ENCODE peak calls at places on chromosomes 7 and 10, in five cellular contexts. X is OCI-LY7, K is hepatocyte, J is PC-3, D is HCT116. N is an unnamed sample.

GRCh38 chr10:28996345-28996744 is 292.5 kb upstream of the LYZL1 start:
- DNase-seq in X (no peak), K (no peak), D (no peak), J (no peak), N (no peak)

GRCh38 chr7:39750253-39750994 is 127.1 kb downstream of the RALA start:
- DNase-seq in J (no peak), K (no peak), D (no peak), X (no peak), N (no peak)

GRCh38 chr7:78535655-78536054 is 737.1 kb downstream of the PHTF2 start:
- DNase-seq in X (no peak), J (no peak), K (no peak), D (no peak), N (no peak)

GRCh38 chr7:95250591-95250990 is 73.7 kb downstream of the PON1 start:
- DNase-seq in D (no peak), K (no peak), J (no peak), X (no peak), N (no peak)

GRCh38 chr7:1668932-1669485 is 1.1 kb upstream of the ELFN1 start:
- DNase-seq in D (no peak), J (no peak), K (peak), X (no peak), N (no peak)

GRCh38 chr7:55774327-55775050 is 88.1 kb downstream of the SEPTIN14 start:
- DNase-seq in K (no peak), X (no peak), D (no peak), J (peak), N (no peak)

GRCh38 chr7:53602817-53603418 is 567.5 kb downstream of the POM121L12 start:
- DNase-seq in X (no peak), J (peak), K (no peak), D (no peak), N (no peak)

GRCh38 chr10:97119058-97119832 is 66.5 kb downstream of the SLIT1 start:
- DNase-seq in X (no peak), K (no peak), J (no peak), D (no peak), N (no peak)

GRCh38 chr7:42460948-42461347 is 223.9 kb upstream of the GLI3 start:
- DNase-seq in D (no peak), X (no peak), K (no peak), J (no peak), N (no peak)

GRCh38 chr7:1700536-1701333 is 30.7 kb downstream of the ELFN1 start:
- DNase-seq in K (no peak), J (no peak), X (no peak), D (no peak), N (no peak)

GRCh38 chr7:20542594-20542993 is 72.9 kb upstream of the ABCB5 start:
- DNase-seq in J (peak), X (no peak), D (no peak), K (peak), N (no peak)

GRCh38 chr10:3534433-3534832 is 250.6 kb downstream of the KLF6 start:
- DNase-seq in X (no peak), K (no peak), D (no peak), J (no peak), N (no peak)

GRCh38 chr10:74589226-74589673 is 237.2 kb upstream of the KAT6B start:
- DNase-seq in X (peak), J (peak), D (no peak), K (peak), N (no peak)

GRCh38 chr10:18345308-18345707 is 205.1 kb downstream of the CACNB2 start:
- DNase-seq in J (no peak), K (no peak), X (no peak), D (no peak), N (no peak)

GRCh38 chr7:132854238-132854637 is 227.7 kb downstream of the CHCHD3 start:
- DNase-seq in J (no peak), D (no peak), K (no peak), X (no peak), N (no peak)

GRCh38 chr7:68309806-68310205 is 1288.5 kb upstream of the AUTS2 start:
- DNase-seq in J (no peak), K (no peak), D (no peak), X (no peak), N (no peak)

GRCh38 chr7:69598487-69599148 is 343 bp downstream of the AUTS2 start:
- DNase-seq in X (peak), K (no peak), J (no peak), D (no peak), N (no peak)

GRCh38 chr10:88097092-88097894 is 233.9 kb downstream of the PTEN start:
- DNase-seq in D (no peak), K (no peak), X (no peak), J (no peak), N (no peak)

GRCh38 chr10:86376852-86377796 is 10.5 kb upstream of the GRID1 start:
- DNase-seq in D (peak), K (peak), X (peak), J (peak), N (peak)

GRCh38 chr10:100520811-100521210 is 1.1 kb upstream of the SEC31B start:
- DNase-seq in J (peak), K (no peak), D (no peak), X (no peak), N (no peak)

GRCh38 chr7:44796034-44796503 is 412 bp upstream of the PPIA start:
- DNase-seq in J (peak), K (no peak), X (peak), D (peak), N (peak)

GRCh38 chr10:34286136-34286739 is 528.9 kb downstream of the PARD3 start:
- DNase-seq in K (no peak), X (no peak), J (peak), D (peak), N (no peak)

GRCh38 chr10:18501198-18501597 is 150.2 kb downstream of the NSUN6 start:
- DNase-seq in K (no peak), X (no peak), J (peak), D (no peak), N (peak)

GRCh38 chr10:12876266-12876665 is 125.2 kb downstream of the CCDC3 start:
- DNase-seq in K (no peak), X (no peak), D (no peak), J (no peak), N (no peak)

GRCh38 chr10:6200588-6201510 is 1.9 kb upstream of the PFKFB3 start:
- DNase-seq in J (peak), K (no peak), X (peak), D (no peak), N (peak)

GRCh38 chr7:142476077-142476476 is 218.2 kb upstream of the PRSS58 start:
- DNase-seq in X (no peak), K (no peak), J (no peak), D (no peak), N (no peak)

GRCh38 chr7:44894881-44895600 is 9.7 kb upstream of the PURB start:
- DNase-seq in J (no peak), D (no peak), X (no peak), K (no peak), N (no peak)

GRCh38 chr10:27646194-27646593 is 99.4 kb downstream of the MKX start:
- DNase-seq in K (no peak), J (no peak), D (no peak), X (no peak), N (no peak)

GRCh38 chr7:115953554-115954248 is 76.9 kb downstream of the TFEC start:
- DNase-seq in J (no peak), X (no peak), K (no peak), D (no peak), N (no peak)

GRCh38 chr10:44377651-44378310 is 7.1 kb downstream of the CXCL12 start:
- DNase-seq in K (no peak), D (no peak), J (no peak), X (no peak), N (no peak)

GRCh38 chr10:110681023-110681681 is 37.0 kb downstream of the RBM20 start:
- DNase-seq in J (peak), K (peak), D (peak), X (peak), N (no peak)

GRCh38 chr7:85237721-85238120 is 50.9 kb upstream of the SEMA3D start:
- DNase-seq in J (peak), X (no peak), D (no peak), K (no peak), N (no peak)

GRCh38 chr10:12018438-12019342 is 23.9 kb downstream of the UPF2 start:
- DNase-seq in J (no peak), D (no peak), K (no peak), X (no peak), N (no peak)

DNA sequence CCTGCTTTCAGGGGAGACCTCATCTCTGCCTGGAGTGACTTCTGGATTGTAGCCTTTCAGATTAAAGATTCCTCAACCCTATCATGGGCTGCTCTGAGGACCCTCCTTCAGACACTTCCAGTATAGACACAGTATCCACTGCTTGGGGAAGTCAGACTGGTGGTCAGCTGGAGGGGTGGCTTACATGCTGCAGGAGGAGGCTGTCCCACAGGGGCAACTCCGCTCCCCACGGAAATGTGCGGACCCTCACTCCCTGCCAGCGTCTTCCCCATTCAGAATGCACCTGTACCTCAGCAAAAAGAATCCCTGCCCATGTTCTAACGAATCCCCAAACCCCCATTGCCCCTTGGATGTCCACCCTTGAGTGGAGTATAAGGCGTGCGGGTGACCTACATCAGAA is 95.5 kb downstream of the DOCK4 start:
- DNase-seq in X (no peak), K (no peak), J (no peak), D (no peak), N (no peak)
- TF ChIP-seq EZH2phosphoT487 in X (no peak), K (no peak), J (no peak), D (no peak), N (no peak)

DNA sequence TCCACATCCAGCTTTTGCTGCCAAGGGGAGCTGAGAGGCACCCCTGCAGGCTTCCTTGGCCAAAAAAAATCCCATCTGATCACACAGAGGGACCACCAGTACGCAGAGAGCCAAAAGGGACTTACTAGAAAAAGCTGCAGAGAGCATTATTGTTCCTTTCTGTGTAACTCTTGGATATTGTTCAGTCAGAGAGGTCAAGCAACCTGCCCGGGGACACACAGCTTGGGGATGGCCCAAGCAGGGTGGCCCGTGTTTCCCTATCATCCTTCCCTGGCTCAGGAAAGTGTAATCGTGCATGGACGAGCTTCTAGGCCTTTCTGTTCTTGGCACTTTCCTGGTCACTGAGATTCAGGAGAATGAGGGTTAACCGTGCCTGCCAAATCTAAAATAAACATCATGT is 84.1 kb upstream of the SH2B2 start:
- DNase-seq in K (no peak), X (no peak), J (no peak), D (no peak), N (no peak)
- TF ChIP-seq EZH2phosphoT487 in K (no peak), X (no peak), J (no peak), D (no peak), N (no peak)

GRCh38 chr7:101432316-101432715 is 69.6 kb downstream of the COL26A1 start:
- DNase-seq in X (no peak), J (no peak), K (no peak), D (no peak), N (no peak)
- TF ChIP-seq EZH2phosphoT487 in X (no peak), J (no peak), K (no peak), D (no peak), N (no peak)

GRCh38 chr7:139084709-139085108 is 24.8 kb downstream of the ZC3HAV1 start:
- DNase-seq in D (no peak), X (no peak), K (no peak), J (no peak), N (no peak)

GRCh38 chr7:139088268-139088667 is 21.3 kb downstream of the ZC3HAV1 start:
- DNase-seq in D (no peak), K (no peak), X (no peak), J (no peak), N (no peak)

GRCh38 chr7:139086454-139086853 is 23.1 kb downstream of the ZC3HAV1 start:
- DNase-seq in D (no peak), K (no peak), J (no peak), X (no peak), N (no peak)

GRCh38 chr7:139089118-139089517 is 20.4 kb downstream of the ZC3HAV1 start:
- DNase-seq in K (no peak), D (no peak), X (no peak), J (no peak), N (no peak)

DNA sequence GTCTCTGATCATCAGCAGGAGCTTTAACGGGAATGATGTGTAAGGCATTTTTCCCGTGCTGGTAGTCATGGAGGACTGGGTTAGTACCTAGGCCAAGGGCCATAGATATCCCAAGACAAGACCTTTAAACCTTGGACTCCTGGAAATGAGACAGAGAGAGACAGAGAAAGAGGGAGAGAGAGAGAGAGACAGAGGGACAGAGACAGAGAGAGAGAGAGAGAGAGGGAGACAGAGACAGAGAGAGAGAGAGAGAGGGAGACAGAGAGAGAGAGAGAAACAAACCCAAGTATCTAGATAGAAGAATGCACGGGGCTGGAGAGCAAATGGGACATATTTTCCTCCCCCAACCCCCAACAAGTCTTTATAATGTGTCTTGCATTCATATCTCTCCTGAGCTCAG is 22.3 kb downstream of the ZC3HAV1 start:
- DNase-seq in D (no peak), X (no peak), J (no peak), K (no peak), N (no peak)
- TF ChIP-seq EZH2phosphoT487 in D (no peak), X (no peak), J (no peak), K (no peak), N (no peak)

GRCh38 chr7:99002146-99002826 is 124.0 kb downstream of the TRRAP start:
- DNase-seq in D (no peak), X (no peak), K (no peak), J (no peak), N (no peak)

GRCh38 chr7:99004216-99004615 is 125.9 kb downstream of the TRRAP start:
- DNase-seq in X (no peak), D (no peak), J (no peak), K (no peak), N (no peak)

GRCh38 chr7:99002827-99003212 is 124.5 kb downstream of the TRRAP start:
- DNase-seq in D (no peak), K (no peak), J (no peak), X (no peak), N (no peak)

GRCh38 chr7:99004781-99005500 is 126.6 kb downstream of the TRRAP start:
- DNase-seq in X (no peak), D (no peak), K (no peak), J (no peak), N (no peak)

DNA sequence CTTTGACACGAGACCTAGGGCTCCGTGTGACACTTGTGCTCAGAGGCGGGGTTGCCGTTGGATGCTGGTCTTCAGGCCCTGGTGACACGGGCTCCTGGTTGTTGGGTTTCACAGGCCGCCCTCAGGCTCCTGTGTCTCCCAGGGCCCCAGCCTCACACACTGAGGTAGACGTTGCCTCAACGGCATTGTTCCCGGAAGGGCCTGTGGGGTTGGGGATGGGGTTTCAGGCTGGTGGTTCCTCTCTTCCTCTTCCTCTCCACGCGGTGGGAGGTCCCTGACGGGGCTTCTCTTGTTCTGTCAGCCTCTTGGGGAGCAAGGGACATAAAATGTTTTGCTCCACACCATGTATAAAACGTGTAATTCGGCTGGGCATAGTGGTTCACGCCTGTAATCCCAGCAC is 125.1 kb downstream of the TRRAP start:
- DNase-seq in D (no peak), K (no peak), J (no peak), X (no peak), N (no peak)
- TF ChIP-seq EZH2phosphoT487 in D (no peak), K (no peak), J (no peak), X (no peak), N (no peak)

GRCh38 chr7:379456-380225 is 89.7 kb downstream of the FOXL3 start:
- DNase-seq in X (no peak), K (no peak), J (no peak), D (no peak), N (no peak)

GRCh38 chr7:380724-381210 is 90.8 kb downstream of the FOXL3 start:
- DNase-seq in X (no peak), J (no peak), K (no peak), D (no peak), N (no peak)

GRCh38 chr7:378551-379455 is 88.8 kb downstream of the FOXL3 start:
- DNase-seq in D (no peak), K (no peak), J (no peak), X (no peak), N (no peak)

GRCh38 chr7:381211-382117 is 91.5 kb downstream of the FOXL3 start:
- DNase-seq in K (no peak), J (no peak), X (no peak), D (no peak), N (no peak)

DNA sequence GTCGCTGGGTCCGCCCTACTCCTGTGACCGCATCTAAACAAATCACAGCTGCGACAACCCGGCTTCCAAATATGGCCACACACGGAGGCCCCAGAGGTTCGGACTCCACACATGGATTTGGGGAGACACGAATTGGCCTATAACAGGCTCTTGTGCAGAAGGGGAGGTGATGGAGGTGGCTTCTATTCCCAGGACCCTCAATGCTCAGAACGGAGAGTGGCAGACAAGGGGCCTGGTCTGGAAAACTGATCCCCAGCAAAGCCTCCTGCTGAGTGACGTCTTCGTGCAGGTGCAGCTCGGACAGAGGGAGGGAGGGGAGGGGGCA is 90.2 kb downstream of the FOXL3 start:
- DNase-seq in K (no peak), X (no peak), D (no peak), J (no peak), N (no peak)
- TF ChIP-seq EZH2phosphoT487 in K (no peak), X (no peak), D (no peak), J (no peak), N (no peak)

N was measured in MM.1S.